ENCODE peak calls at places on chromosomes 5 and 9, in four cellular contexts. T, J, M and D are unnamed samples.

GRCh38 chr5:148927307-148927946 is 101.0 kb downstream of the ADRB2 start:
- DNase-seq in M (no peak), T (no peak), J (no peak), D (no peak)

GRCh38 chr5:170302729-170303501 is 5.3 kb upstream of the LCP2 start:
- DNase-seq in J (peak; percentile 51), T (no peak), M (no peak), D (no peak)

GRCh38 chr5:45385321-45386058 is 310.7 kb downstream of the HCN1 start:
- DNase-seq in T (no peak), M (peak; percentile 32), J (no peak), D (no peak)

GRCh38 chr9:114551750-114552685 is 35.6 kb upstream of the ATP6V1G1 start:
- DNase-seq in J (peak; percentile 53), M (peak; percentile 86), T (peak; percentile 37), D (peak; percentile 69)

GRCh38 chr5:80141147-80141671 is 106.1 kb downstream of the THBS4 start:
- DNase-seq in J (peak; percentile 74), T (no peak), M (peak; percentile 95), D (no peak)

GRCh38 chr5:123785160-123786001 is 273.4 kb downstream of the CSNK1G3 start:
- DNase-seq in T (no peak), M (peak; percentile 85), J (peak; percentile 75), D (no peak)

GRCh38 chr5:172189693-172190296 is 1.8 kb upstream of the STK10 start:
- DNase-seq in M (no peak), J (no peak), T (no peak), D (no peak)

GRCh38 chr9:132670359-132670815 is at the start of gene GTF3C4:
- DNase-seq in J (peak; percentile 79), M (peak; percentile 70), T (no peak), D (peak; percentile 67)

GRCh38 chr5:465591-466403 is 22.8 kb downstream of the EXOC3 start:
- DNase-seq in M (no peak), T (no peak), J (no peak), D (no peak)

GRCh38 chr5:1447772-1448361 is 2.6 kb upstream of the SLC6A3 start:
- DNase-seq in M (no peak), J (no peak), T (no peak), D (no peak)

GRCh38 chr9:136170291-136170901 is 34.5 kb downstream of the LHX3 start:
- DNase-seq in M (no peak), T (peak; percentile 30), J (peak; percentile 32), D (peak; percentile 43)

GRCh38 chr9:76634356-76635054 is 129.7 kb upstream of the PCA3 start:
- DNase-seq in T (no peak), M (peak; percentile 73), J (no peak), D (no peak)

GRCh38 chr5:9126490-9126889 is 419.4 kb downstream of the SEMA5A start:
- DNase-seq in T (no peak), J (no peak), M (no peak), D (no peak)

GRCh38 chr9:129887210-129888084 is 52.2 kb downstream of the USP20 start:
- DNase-seq in M (peak; percentile 37), T (no peak), J (no peak), D (no peak)

GRCh38 chr5:78323241-78323640 is 28.7 kb upstream of the AP3B1 start:
- DNase-seq in M (no peak), J (no peak), T (no peak), D (no peak)

GRCh38 chr9:131173995-131174394 is 48.6 kb downstream of the NUP214 start:
- DNase-seq in T (no peak), M (no peak), J (no peak), D (no peak)

GRCh38 chr5:22908129-22908528 is 55.0 kb upstream of the CDH12 start:
- DNase-seq in M (peak; percentile 59), T (no peak), J (no peak), D (no peak)

GRCh38 chr5:100904259-100904822 is 1.3 kb upstream of the ST8SIA4 start:
- DNase-seq in T (no peak), J (peak; percentile 17), M (no peak), D (no peak)

GRCh38 chr5:143652104-143652700 is 159.8 kb upstream of the HMHB1 start:
- DNase-seq in J (no peak), M (no peak), T (peak; percentile 40), D (no peak)

GRCh38 chr9:5773324-5773999 is 59.5 kb downstream of the ERMP1 start:
- DNase-seq in M (no peak), T (no peak), J (no peak), D (no peak)

GRCh38 chr5:54194326-54194725 is 116.0 kb downstream of the ARL15 start:
- DNase-seq in T (no peak), M (peak; percentile 14), J (no peak), D (no peak)

GRCh38 chr5:98401645-98402044 is 371.8 kb upstream of the RGMB start:
- DNase-seq in T (no peak), J (no peak), M (no peak), D (no peak)

GRCh38 chr9:34957492-34958410 is at the start of gene PHF24:
- DNase-seq in J (no peak), M (no peak), T (peak; percentile 46), D (no peak)

GRCh38 chr9:16744386-16744785 is 126.1 kb downstream of the BNC2 start:
- DNase-seq in M (peak; percentile 4), J (no peak), T (no peak), D (no peak)

GRCh38 chr5:145943674-145944121 is 7.3 kb downstream of the SH3RF2 start:
- DNase-seq in T (no peak), J (no peak), M (no peak), D (no peak)

GRCh38 chr9:23769307-23769935 is 56.6 kb downstream of the ELAVL2 start:
- DNase-seq in T (no peak), M (no peak), J (no peak), D (no peak)

GRCh38 chr5:140319833-140320232 is 16.9 kb upstream of the PFDN1 start:
- DNase-seq in J (no peak), M (no peak), T (no peak), D (no peak)

GRCh38 chr9:98611986-98612505 is 96.7 kb downstream of the GABBR2 start:
- DNase-seq in J (no peak), M (no peak), T (no peak), D (no peak)

GRCh38 chr9:114107286-114108001 is 8.4 kb upstream of the KIF12 start:
- DNase-seq in T (no peak), J (no peak), M (no peak), D (no peak)

GRCh38 chr5:149211566-149211965 is 60.1 kb upstream of the AFAP1L1 start:
- DNase-seq in T (no peak), M (peak; percentile 77), J (no peak), D (no peak)

GRCh38 chr5:160269017-160269416 is 39.7 kb downstream of the FABP6 start:
- DNase-seq in T (peak; percentile 61), M (peak; percentile 31), J (peak; percentile 69), D (peak; percentile 22)

GRCh38 chr5:93337138-93337537 is 243.9 kb downstream of the NR2F1-AS1 start:
- DNase-seq in T (no peak), M (no peak), J (no peak), D (no peak)

GRCh38 chr5:38598296-38598993 is 42.0 kb upstream of the LIFR start:
- DNase-seq in J (no peak), T (no peak), M (no peak), D (no peak)